ENCODE peak calls at places on chromosomes 7 and 10, in six cellular contexts. H is GM13976; Q is CD4-positive, alpha-beta T cell; F is GM13977; S is HS-5; I is retina. D is an unnamed sample.
A peak's percentile ranks its signal among the peaks of the same experiment; 100 is the strongest.

GRCh38 chr10:24925799-24926198 is 26.6 kb downstream of the PRTFDC1 start:
- DNase-seq in H (no peak), Q (no peak), F (no peak), S (no peak), I (no peak), D (no peak)

GRCh38 chr10:71965623-71966022 is 1.4 kb downstream of the CHST3 start:
- DNase-seq in H (no peak), Q (no peak), F (no peak), S (no peak), I (peak; percentile 52), D (no peak)

GRCh38 chr7:107230334-107230733 is 61.5 kb downstream of the HBP1 start:
- DNase-seq in H (no peak), Q (no peak), F (no peak), S (peak; percentile 41), I (no peak), D (no peak)

GRCh38 chr7:157439761-157440160 is 103.0 kb downstream of the DNAJB6 start:
- DNase-seq in H (no peak), Q (no peak), F (no peak), S (no peak), I (no peak), D (no peak)

GRCh38 chr7:158820656-158821055 is 8.7 kb downstream of the ESYT2 start:
- DNase-seq in H (no peak), Q (no peak), F (no peak), S (no peak), I (no peak), D (no peak)

GRCh38 chr10:14396441-14397048 is 65.8 kb upstream of the FRMD4A start:
- DNase-seq in H (no peak), Q (no peak), F (no peak), S (no peak), I (no peak), D (no peak)

GRCh38 chr10:103572597-103573321 is 79.3 kb downstream of the NEURL1 start:
- DNase-seq in H (no peak), Q (no peak), F (no peak), S (no peak), I (no peak), D (no peak)

GRCh38 chr10:45181483-45181882 is 133.9 kb downstream of the OR13A1 start:
- DNase-seq in H (no peak), Q (no peak), F (no peak), S (no peak), I (no peak), D (no peak)

GRCh38 chr7:74012842-74013249 is 15.1 kb upstream of the ELN start:
- DNase-seq in H (peak; percentile 96), Q (no peak), F (peak; percentile 96), S (no peak), I (no peak), D (peak; percentile 88)

GRCh38 chr7:19620470-19620869 is 88.4 kb downstream of the POLR1F start:
- DNase-seq in H (no peak), Q (no peak), F (no peak), S (no peak), I (no peak), D (no peak)

GRCh38 chr7:47417122-47417480 is 164.8 kb downstream of the TNS3 start:
- DNase-seq in H (no peak), Q (no peak), F (no peak), S (no peak), I (no peak), D (no peak)

GRCh38 chr10:77504196-77504869 is 133.3 kb downstream of the KCNMA1 start:
- DNase-seq in H (no peak), Q (no peak), F (no peak), S (no peak), I (no peak), D (no peak)

GRCh38 chr7:44375236-44375699 is 49.9 kb upstream of the CAMK2B start:
- DNase-seq in H (peak; percentile 43), Q (no peak), F (no peak), S (no peak), I (no peak), D (no peak)